ENCODE peak calls at places on chromosomes 4 and X, in five cellular contexts. T, J, X, A and M are unnamed samples.

GRCh38 chr4:86482851-86483490 is 111.1 kb upstream of the PTPN13 start:
- DNase-seq in X (no peak), A (no peak), J (peak), T (no peak), M (no peak)

GRCh38 chr4:79574741-79575451 is 166.9 kb upstream of the GK2 start:
- DNase-seq in T (no peak), J (no peak), X (no peak), A (no peak), M (no peak)

GRCh38 chrX:784829-785228 is 154.2 kb downstream of the SHOX start:
- DNase-seq in T (no peak), A (no peak), J (no peak), X (no peak), M (no peak)

GRCh38 chr4:87057835-87058234 is 123.0 kb downstream of the AFF1 start:
- DNase-seq in T (no peak), A (no peak), X (no peak), J (no peak), M (no peak)

GRCh38 chr4:75790024-75790423 is 65.6 kb downstream of the USO1 start:
- DNase-seq in A (no peak), X (no peak), J (no peak), T (no peak), M (no peak)

GRCh38 chrX:132433001-132433400 is 55.8 kb downstream of the MBNL3 start:
- DNase-seq in J (peak), T (no peak), A (no peak), X (no peak), M (no peak)

GRCh38 chr4:168593399-168593798 is 96.5 kb downstream of the PALLD start:
- DNase-seq in X (no peak), A (no peak), J (no peak), T (no peak), M (no peak)

GRCh38 chr4:11468901-11469300 is 40.2 kb upstream of the HS3ST1 start:
- DNase-seq in X (no peak), A (no peak), T (no peak), J (peak), M (no peak)

GRCh38 chr4:173357939-173358338 is 12.8 kb upstream of the SAP30 start:
- DNase-seq in J (no peak), T (no peak), X (no peak), A (no peak), M (no peak)

GRCh38 chr4:9944431-9945425 is 76.6 kb downstream of the SLC2A9 start:
- DNase-seq in A (no peak), T (no peak), J (no peak), X (no peak), M (no peak)

GRCh38 chrX:69138512-69138911 is 26.7 kb downstream of the PJA1 start:
- DNase-seq in X (no peak), T (no peak), A (no peak), J (no peak), M (no peak)

GRCh38 chr4:78923459-78924312 is 15.6 kb downstream of the PAQR3 start:
- DNase-seq in A (no peak), X (no peak), T (no peak), J (no peak), M (no peak)

GRCh38 chrX:18758166-18758932 is 50.9 kb downstream of the PPEF1 start:
- DNase-seq in A (no peak), T (no peak), X (no peak), J (no peak), M (no peak)

GRCh38 chr4:30396772-30397475 is 323.2 kb upstream of the PCDH7 start:
- DNase-seq in J (no peak), X (no peak), A (no peak), T (no peak), M (no peak)

GRCh38 chrX:53594354-53594753 is 92.2 kb downstream of the HUWE1 start:
- DNase-seq in X (no peak), J (no peak), T (no peak), A (no peak), M (no peak)

GRCh38 chrX:31127716-31128115 is 55.9 kb upstream of the FTHL17 start:
- DNase-seq in J (no peak), X (no peak), A (no peak), T (no peak), M (no peak)

GRCh38 chrX:31132803-31133202 is 61.0 kb upstream of the FTHL17 start:
- DNase-seq in X (no peak), A (no peak), T (no peak), J (no peak), M (no peak)

GRCh38 chrX:31130457-31131215 is 58.8 kb upstream of the FTHL17 start:
- DNase-seq in T (no peak), J (no peak), X (peak), A (no peak), M (no peak)

GRCh38 chrX:31126205-31126604 is 54.4 kb upstream of the FTHL17 start:
- DNase-seq in A (no peak), J (peak), X (peak), T (no peak), M (no peak)

GRCh38 chrX:31128849-31129248 is 57.0 kb upstream of the FTHL17 start:
- DNase-seq in X (no peak), A (no peak), J (no peak), T (no peak), M (no peak)
- TF ChIP-seq CTCF in X (no peak), A (no peak), J (no peak), T (no peak), M (no peak)

GRCh38 chr4:184252136-184253071 is 34.7 kb upstream of the ENPP6 start:
- DNase-seq in T (no peak), J (no peak), A (no peak), X (no peak), M (no peak)

GRCh38 chr4:184253072-184253420 is 35.4 kb upstream of the ENPP6 start:
- DNase-seq in T (no peak), X (no peak), J (no peak), A (no peak), M (no peak)

GRCh38 chr4:184251680-184252000 is 34.0 kb upstream of the ENPP6 start:
- DNase-seq in T (no peak), J (no peak), X (no peak), A (no peak), M (no peak)

GRCh38 chr4:184248216-184248615 is 30.5 kb upstream of the ENPP6 start:
- DNase-seq in A (no peak), T (no peak), X (no peak), J (no peak), M (no peak)

GRCh38 chr4:184250795-184251679 is 33.4 kb upstream of the ENPP6 start:
- DNase-seq in T (no peak), A (no peak), X (peak), J (peak), M (no peak)
- TF ChIP-seq CTCF in T (peak), A (peak), X (peak), J (peak), M (peak)

DNA sequence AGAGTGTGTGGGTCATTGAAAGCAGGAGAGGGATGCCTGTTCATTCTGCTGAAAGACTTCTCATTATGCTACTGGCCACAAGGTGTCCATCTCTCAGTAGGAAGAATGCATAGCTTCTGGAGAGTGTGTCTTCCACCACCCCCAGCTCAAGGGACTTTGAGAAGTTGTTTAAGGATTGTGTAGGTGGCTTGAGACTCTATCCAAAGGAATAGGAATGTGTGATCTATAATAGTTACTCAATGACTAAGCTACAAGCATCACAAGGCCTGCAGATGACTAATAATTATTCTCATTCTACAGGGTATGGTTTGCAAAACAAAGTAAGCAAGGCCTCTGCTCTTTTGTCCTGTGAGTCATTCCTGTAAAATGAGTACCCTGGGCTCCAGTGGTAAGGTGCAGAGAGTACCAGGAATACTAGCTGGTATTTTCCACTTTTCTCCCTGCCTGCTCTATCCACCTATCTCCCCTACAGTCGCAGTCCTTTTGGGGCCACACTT is 279.8 kb upstream of the BOD1L1 start:
- DNase-seq in T (no peak), X (peak), A (no peak), J (peak), M (no peak)
- TF ChIP-seq CTCF in T (no peak), X (peak), A (peak), J (no peak), M (no peak)

GRCh38 chr4:142329304-142329703 is 516.8 kb downstream of the INPP4B start:
- DNase-seq in A (no peak), X (no peak), J (no peak), T (no peak), M (no peak)

GRCh38 chr4:142326181-142326580 is 519.9 kb downstream of the INPP4B start:
- DNase-seq in J (no peak), A (no peak), X (no peak), T (no peak), M (no peak)

GRCh38 chr4:142322996-142323395 is 523.1 kb downstream of the INPP4B start:
- DNase-seq in J (no peak), A (no peak), X (no peak), T (no peak), M (no peak)

GRCh38 chr4:142324572-142324971 is 521.5 kb downstream of the INPP4B start:
- DNase-seq in J (peak), A (no peak), X (no peak), T (no peak), M (no peak)
- TF ChIP-seq CTCF in J (no peak), A (no peak), X (no peak), T (no peak), M (no peak)

GRCh38 chrX:119181491-119181890 is 53.9 kb upstream of the KIAA1210 start:
- DNase-seq in T (no peak), J (peak), X (no peak), A (no peak), M (no peak)
- TF ChIP-seq CTCF in T (no peak), J (peak), X (peak), A (peak), M (no peak)

GRCh38 chr4:103996059-103996458 is 276.3 kb upstream of the TACR3 start:
- DNase-seq in T (no peak), J (peak), X (no peak), A (no peak), M (peak)

GRCh38 chr4:103994059-103994458 is 274.3 kb upstream of the TACR3 start:
- DNase-seq in X (no peak), J (peak), T (no peak), A (no peak), M (no peak)

GRCh38 chr4:103996637-103997036 is 276.9 kb upstream of the TACR3 start:
- DNase-seq in T (no peak), J (peak), A (no peak), X (no peak), M (no peak)

GRCh38 chr4:103998752-103999151 is 279.0 kb upstream of the TACR3 start:
- DNase-seq in J (no peak), T (no peak), A (no peak), X (no peak), M (no peak)
- TF ChIP-seq CTCF in J (no peak), T (no peak), A (no peak), X (no peak), M (no peak)

GRCh38 chr4:3366893-3367775 is 74.3 kb downstream of the RGS12 start:
- DNase-seq in A (no peak), X (no peak), T (no peak), J (no peak), M (no peak)
- TF ChIP-seq CTCF in A (no peak), X (no peak), T (no peak), J (no peak), M (no peak)